ENCODE peak calls at places on chromosomes 16 and 17, in five cellular contexts. One of them, this sample, is unnamed.

GRCh38 chr16:54633943-54634362 is 296.7 kb upstream of the IRX5 start:
- DNase-seq in A549: peak; percentile 51
- DNase-seq in dorsolateral prefrontal cortex: no peak
- DNase-seq in substantia nigra: no peak
- DNase-seq in GM23338: peak; percentile 85
- DNase-seq in this sample: no peak

GRCh38 chr17:564526-564925 is 150.1 kb downstream of the VPS53 start:
- DNase-seq in dorsolateral prefrontal cortex: no peak
- DNase-seq in A549: no peak
- DNase-seq in substantia nigra: no peak
- DNase-seq in GM23338: no peak
- DNase-seq in this sample: no peak

GRCh38 chr16:20868890-20869289 is 31.3 kb downstream of the DCUN1D3 start:
- DNase-seq in dorsolateral prefrontal cortex: peak; percentile 44
- DNase-seq in substantia nigra: peak; percentile 26
- DNase-seq in A549: peak; percentile 45
- DNase-seq in GM23338: no peak
- DNase-seq in this sample: peak; percentile 61

GRCh38 chr17:2853111-2853721 is 57.0 kb downstream of the RAP1GAP2 start:
- DNase-seq in substantia nigra: no peak
- DNase-seq in dorsolateral prefrontal cortex: peak; percentile 36
- DNase-seq in A549: peak; percentile 63
- DNase-seq in GM23338: peak; percentile 74
- DNase-seq in this sample: no peak

GRCh38 chr17:73516356-73516755 is 127.9 kb downstream of the SDK2 start:
- DNase-seq in A549: no peak
- DNase-seq in GM23338: no peak
- DNase-seq in dorsolateral prefrontal cortex: no peak
- DNase-seq in substantia nigra: no peak
- DNase-seq in this sample: no peak

GRCh38 chr17:32833526-32833925 is 43.4 kb downstream of the MYO1D start:
- DNase-seq in GM23338: no peak
- DNase-seq in A549: no peak
- DNase-seq in substantia nigra: no peak
- DNase-seq in dorsolateral prefrontal cortex: no peak
- DNase-seq in this sample: no peak

GRCh38 chr16:46908540-46909372 is 24.6 kb downstream of the GPT2 start:
- DNase-seq in GM23338: peak; percentile 93
- DNase-seq in substantia nigra: no peak
- DNase-seq in dorsolateral prefrontal cortex: peak; percentile 62
- DNase-seq in A549: peak; percentile 71
- DNase-seq in this sample: no peak

GRCh38 chr16:55713103-55713502 is 57.3 kb downstream of the SLC6A2 start:
- DNase-seq in GM23338: no peak
- DNase-seq in dorsolateral prefrontal cortex: no peak
- DNase-seq in substantia nigra: no peak
- DNase-seq in A549: no peak
- DNase-seq in this sample: no peak

GRCh38 chr17:46057366-46057765 is 58.3 kb downstream of the STH start:
- DNase-seq in GM23338: no peak
- DNase-seq in substantia nigra: no peak
- DNase-seq in dorsolateral prefrontal cortex: no peak
- DNase-seq in A549: peak; percentile 50
- DNase-seq in this sample: no peak

GRCh38 chr17:8369944-8370343 is 6.6 kb downstream of the KRABD2 start:
- DNase-seq in A549: no peak
- DNase-seq in GM23338: no peak
- DNase-seq in substantia nigra: no peak
- DNase-seq in dorsolateral prefrontal cortex: no peak
- DNase-seq in this sample: no peak

GRCh38 chr16:83158320-83158957 is 531.7 kb downstream of the CDH13 start:
- DNase-seq in A549: no peak
- DNase-seq in dorsolateral prefrontal cortex: no peak
- DNase-seq in GM23338: no peak
- DNase-seq in substantia nigra: no peak
- DNase-seq in this sample: no peak

GRCh38 chr16:2019500-2019899 is at the start of gene NPW:
- DNase-seq in A549: no peak
- DNase-seq in GM23338: peak; percentile 68
- DNase-seq in substantia nigra: no peak
- DNase-seq in dorsolateral prefrontal cortex: no peak
- DNase-seq in this sample: no peak

GRCh38 chr17:59311051-59311468 is 20.4 kb upstream of the YPEL2 start:
- DNase-seq in dorsolateral prefrontal cortex: peak; percentile 54
- DNase-seq in A549: peak; percentile 71
- DNase-seq in GM23338: peak; percentile 80
- DNase-seq in substantia nigra: no peak
- DNase-seq in this sample: no peak

GRCh38 chr16:47533744-47534292 is 72.7 kb downstream of the PHKB start:
- DNase-seq in dorsolateral prefrontal cortex: no peak
- DNase-seq in A549: no peak
- DNase-seq in substantia nigra: no peak
- DNase-seq in GM23338: no peak
- DNase-seq in this sample: no peak

GRCh38 chr17:53627511-53627910 is 195.2 kb upstream of the KIF2B start:
- DNase-seq in A549: peak; percentile 26
- DNase-seq in dorsolateral prefrontal cortex: no peak
- DNase-seq in GM23338: no peak
- DNase-seq in substantia nigra: no peak
- DNase-seq in this sample: no peak

GRCh38 chr16:26905336-26905735 is 161.4 kb upstream of the C16orf82 start:
- DNase-seq in GM23338: no peak
- DNase-seq in dorsolateral prefrontal cortex: no peak
- DNase-seq in substantia nigra: no peak
- DNase-seq in A549: no peak
- DNase-seq in this sample: no peak

GRCh38 chr17:79728908-79729471 is 1.8 kb upstream of the ENPP7 start:
- DNase-seq in A549: no peak
- DNase-seq in substantia nigra: no peak
- DNase-seq in GM23338: no peak
- DNase-seq in dorsolateral prefrontal cortex: no peak
- DNase-seq in this sample: no peak

GRCh38 chr16:20740007-20740883 is 1.4 kb downstream of the THUMPD1 start:
- DNase-seq in GM23338: peak; percentile 15
- DNase-seq in substantia nigra: no peak
- DNase-seq in dorsolateral prefrontal cortex: no peak
- DNase-seq in A549: peak; percentile 17
- DNase-seq in this sample: no peak

GRCh38 chr17:57584050-57584551 is 161.0 kb downstream of the CCDC182 start:
- DNase-seq in GM23338: no peak
- DNase-seq in A549: no peak
- DNase-seq in dorsolateral prefrontal cortex: no peak
- DNase-seq in substantia nigra: no peak
- DNase-seq in this sample: no peak

GRCh38 chr16:85649411-85649977 is 36.4 kb downstream of the GSE1 start:
- DNase-seq in GM23338: no peak
- DNase-seq in substantia nigra: no peak
- DNase-seq in A549: no peak
- DNase-seq in dorsolateral prefrontal cortex: no peak
- DNase-seq in this sample: no peak

GRCh38 chr16:72995151-72995881 is 52.6 kb downstream of the ZFHX3 start:
- DNase-seq in GM23338: peak; percentile 81
- DNase-seq in substantia nigra: no peak
- DNase-seq in dorsolateral prefrontal cortex: no peak
- DNase-seq in A549: peak; percentile 50
- DNase-seq in this sample: no peak

GRCh38 chr16:88798073-88798472 is 5.5 kb upstream of the CDT1 start:
- DNase-seq in GM23338: no peak
- DNase-seq in dorsolateral prefrontal cortex: no peak
- DNase-seq in A549: no peak
- DNase-seq in substantia nigra: no peak
- DNase-seq in this sample: no peak

GRCh38 chr16:51542856-51543510 is 391.9 kb upstream of the SALL1 start:
- DNase-seq in substantia nigra: no peak
- DNase-seq in A549: no peak
- DNase-seq in GM23338: peak; percentile 18
- DNase-seq in dorsolateral prefrontal cortex: no peak
- DNase-seq in this sample: no peak

GRCh38 chr16:19162085-19162484 is 6.0 kb upstream of the SYT17 start:
- DNase-seq in GM23338: no peak
- DNase-seq in A549: peak; percentile 16
- DNase-seq in dorsolateral prefrontal cortex: no peak
- DNase-seq in substantia nigra: no peak
- DNase-seq in this sample: no peak

GRCh38 chr16:69443809-69444611 is 19.6 kb downstream of the CYB5B start:
- DNase-seq in A549: peak; percentile 28
- DNase-seq in GM23338: no peak
- DNase-seq in dorsolateral prefrontal cortex: no peak
- DNase-seq in substantia nigra: no peak
- DNase-seq in this sample: no peak

GRCh38 chr17:53797497-53797896 is 25.2 kb upstream of the KIF2B start:
- DNase-seq in A549: no peak
- DNase-seq in GM23338: no peak
- DNase-seq in dorsolateral prefrontal cortex: no peak
- DNase-seq in substantia nigra: no peak
- DNase-seq in this sample: no peak

GRCh38 chr17:81566461-81567126 is 14.4 kb upstream of the FAAP100 start:
- DNase-seq in dorsolateral prefrontal cortex: peak; percentile 63
- DNase-seq in GM23338: no peak
- DNase-seq in A549: peak; percentile 89
- DNase-seq in substantia nigra: no peak
- DNase-seq in this sample: peak; percentile 9

GRCh38 chr17:81564778-81565177 is 12.6 kb upstream of the FAAP100 start:
- DNase-seq in A549: no peak
- DNase-seq in GM23338: no peak
- DNase-seq in substantia nigra: no peak
- DNase-seq in dorsolateral prefrontal cortex: no peak
- DNase-seq in this sample: no peak

GRCh38 chr17:81568416-81568815 is 16.3 kb upstream of the FAAP100 start:
- DNase-seq in GM23338: no peak
- DNase-seq in dorsolateral prefrontal cortex: no peak
- DNase-seq in A549: no peak
- DNase-seq in substantia nigra: no peak
- DNase-seq in this sample: no peak

GRCh38 chr17:81565231-81565630 is 13.1 kb upstream of the FAAP100 start:
- DNase-seq in dorsolateral prefrontal cortex: no peak
- DNase-seq in GM23338: no peak
- DNase-seq in A549: no peak
- DNase-seq in substantia nigra: no peak
- DNase-seq in this sample: no peak

GRCh38 chr17:81567191-81567590 is 15.0 kb upstream of the FAAP100 start:
- DNase-seq in GM23338: no peak
- DNase-seq in dorsolateral prefrontal cortex: no peak
- DNase-seq in substantia nigra: no peak
- DNase-seq in A549: no peak
- DNase-seq in this sample: no peak
- H3K27ac ChIP-seq in GM23338: no peak overlapping the region
- H3K27ac ChIP-seq in dorsolateral prefrontal cortex: peak overlapping the region; percentile 76
- H3K27ac ChIP-seq in substantia nigra: peak overlapping the region; percentile 55
- H3K27ac ChIP-seq in A549: peak overlapping the region; percentile 91
- H3K27ac ChIP-seq in this sample: no peak overlapping the region

DNA sequence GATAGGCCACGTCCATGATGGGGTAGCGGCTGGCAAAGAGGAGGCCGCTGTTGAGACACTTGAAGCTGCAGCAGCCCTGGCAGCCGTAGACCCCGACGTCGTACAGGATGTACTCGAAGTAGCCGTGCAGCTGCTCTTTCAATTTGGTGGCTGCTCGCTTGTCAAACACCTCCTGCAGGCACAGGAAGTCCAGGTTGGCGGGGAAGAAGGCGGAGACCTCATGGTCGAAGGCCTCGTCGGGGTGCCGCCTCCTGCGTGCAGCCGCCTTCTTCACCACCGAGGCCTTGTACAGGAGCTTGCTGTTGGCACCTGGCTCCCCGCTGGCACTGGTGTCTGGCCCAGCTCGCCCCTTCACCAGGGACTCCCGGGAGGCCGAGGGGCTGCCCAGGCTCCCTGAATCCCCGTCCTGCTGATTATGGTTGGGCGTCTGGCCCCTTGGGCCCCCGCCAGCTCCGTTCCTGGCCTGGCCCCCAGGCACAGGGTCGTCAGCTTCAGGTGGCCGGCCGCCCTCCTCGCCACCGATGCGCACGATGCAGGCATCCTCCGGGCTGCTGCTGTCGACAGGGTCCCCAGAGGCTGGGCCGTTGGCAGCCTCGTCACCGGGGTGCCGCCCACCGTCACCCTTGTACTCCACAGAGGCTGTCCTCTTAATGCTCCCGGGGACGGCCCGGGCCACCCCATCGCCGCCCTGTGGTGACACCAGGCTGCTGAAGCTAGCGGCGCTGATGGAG is 60.3 kb downstream of the PRMT7 start:
- DNase-seq in substantia nigra: no peak
- DNase-seq in GM23338: no peak
- DNase-seq in dorsolateral prefrontal cortex: no peak
- DNase-seq in A549: no peak
- DNase-seq in this sample: no peak
- H3K27ac ChIP-seq in substantia nigra: no peak overlapping the region
- H3K27ac ChIP-seq in GM23338: no peak overlapping the region
- H3K27ac ChIP-seq in dorsolateral prefrontal cortex: peak overlapping the region; percentile 67
- H3K27ac ChIP-seq in A549: no peak overlapping the region
- H3K27ac ChIP-seq in this sample: no peak overlapping the region

DNA sequence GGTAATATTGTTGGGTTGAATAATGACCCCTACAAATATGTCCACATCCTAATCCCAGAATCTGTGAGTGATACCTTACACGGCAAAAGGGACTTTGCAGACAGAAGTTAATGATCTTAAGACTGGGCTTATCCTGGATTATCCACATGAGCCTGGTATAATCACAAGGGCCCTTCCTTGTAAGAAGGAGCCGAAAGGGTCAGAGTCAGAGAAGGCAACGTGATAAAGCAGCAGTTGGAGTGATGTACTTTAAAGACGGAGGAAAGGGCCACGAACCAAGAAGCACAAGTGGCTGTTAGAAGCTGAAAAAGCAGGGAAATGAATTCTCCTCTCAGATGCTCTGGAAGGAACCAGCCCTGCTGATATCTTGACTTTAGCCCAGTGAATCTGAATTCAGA is 137.8 kb downstream of the UTP18 start:
- DNase-seq in dorsolateral prefrontal cortex: no peak
- DNase-seq in A549: no peak
- DNase-seq in substantia nigra: no peak
- DNase-seq in GM23338: no peak
- DNase-seq in this sample: no peak
- H3K27ac ChIP-seq in dorsolateral prefrontal cortex: no peak overlapping the region
- H3K27ac ChIP-seq in A549: peak overlapping the region; percentile 71
- H3K27ac ChIP-seq in substantia nigra: no peak overlapping the region
- H3K27ac ChIP-seq in GM23338: no peak overlapping the region
- H3K27ac ChIP-seq in this sample: no peak overlapping the region

DNA sequence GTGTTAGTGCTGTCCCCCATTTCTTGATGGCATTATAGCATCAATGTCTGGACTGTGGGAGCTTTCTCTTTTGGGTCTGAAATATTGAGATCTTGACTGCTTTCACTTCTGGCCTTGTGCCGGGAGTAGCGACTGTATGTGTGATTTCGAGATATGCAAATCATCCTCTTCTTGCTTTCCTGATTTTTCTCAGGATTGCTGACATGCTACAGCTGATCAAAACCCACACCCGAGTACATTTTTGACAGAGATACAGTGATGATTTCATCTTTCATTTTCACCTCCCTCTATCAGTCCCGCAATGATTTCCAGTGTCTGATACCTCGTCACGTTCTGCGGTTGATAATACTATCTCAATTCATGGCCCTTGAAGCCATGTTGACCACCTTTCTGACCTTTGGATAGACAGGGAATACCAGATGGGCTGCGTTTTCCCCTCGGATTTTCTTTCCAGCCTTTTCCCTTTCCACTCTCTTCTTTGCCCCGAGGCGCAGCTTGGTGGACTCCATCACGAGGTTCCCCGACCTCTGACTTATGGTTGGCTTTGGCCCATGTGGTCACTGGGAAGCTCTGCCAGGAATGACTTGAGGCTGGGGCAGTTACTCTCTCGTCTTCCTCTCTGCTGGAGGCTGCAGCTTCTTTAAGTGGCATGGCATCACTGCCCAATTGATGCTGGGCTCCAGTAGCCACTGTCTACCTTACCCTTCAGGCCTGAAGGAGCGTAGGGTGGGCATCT is 184.4 kb downstream of the SNX29 start:
- DNase-seq in GM23338: no peak
- DNase-seq in substantia nigra: no peak
- DNase-seq in dorsolateral prefrontal cortex: no peak
- DNase-seq in A549: no peak
- DNase-seq in this sample: no peak
- H3K27ac ChIP-seq in GM23338: no peak overlapping the region
- H3K27ac ChIP-seq in substantia nigra: no peak overlapping the region
- H3K27ac ChIP-seq in dorsolateral prefrontal cortex: no peak overlapping the region
- H3K27ac ChIP-seq in A549: no peak overlapping the region
- H3K27ac ChIP-seq in this sample: no peak overlapping the region

This sample was measured in caudate nucleus.